ENCODE peak calls at places on chromosomes 7 and 10, in six cellular contexts. S, J, T, A, U and L are unnamed samples.

GRCh38 chr10:37488792-37489657 is 363.6 kb downstream of the ANKRD30A start:
- DNase-seq in U (no peak), A (peak; percentile 1), S (no peak), J (no peak), T (no peak), L (peak; percentile 12)

GRCh38 chr10:27153855-27154198 is 357 bp downstream of the YME1L1 start:
- DNase-seq in A (peak; percentile 16), J (peak; percentile 47), T (no peak), S (no peak), U (no peak), L (no peak)

GRCh38 chr10:129758591-129759021 is 205.5 kb downstream of the EBF3 start:
- DNase-seq in J (no peak), A (no peak), S (no peak), U (no peak), T (no peak), L (no peak)

GRCh38 chr7:81484266-81484665 is 285.6 kb downstream of the HGF start:
- DNase-seq in U (no peak), J (no peak), S (no peak), T (no peak), A (peak; percentile 4), L (no peak)

GRCh38 chr7:116782177-116782711 is 80.1 kb upstream of the CAPZA2 start:
- DNase-seq in T (no peak), S (no peak), J (no peak), A (no peak), U (no peak), L (no peak)

GRCh38 chr10:29840516-29841276 is 205.9 kb upstream of the SVIL start:
- DNase-seq in J (peak; percentile 39), S (no peak), U (no peak), A (no peak), T (no peak), L (no peak)

GRCh38 chr7:2452074-2452507 is 24.1 kb downstream of the GRIFIN start:
- DNase-seq in S (no peak), T (no peak), U (peak; percentile 36), J (peak; percentile 66), A (peak; percentile 20), L (no peak)

GRCh38 chr7:26187380-26188290 is 12.9 kb downstream of the HNRNPA2B1 start:
- DNase-seq in A (no peak), J (no peak), U (no peak), S (no peak), T (no peak), L (no peak)

GRCh38 chr7:2313450-2314208 is 612 bp downstream of the SNX8 start:
- DNase-seq in T (no peak), J (no peak), A (no peak), S (no peak), U (no peak), L (no peak)

GRCh38 chr7:107777702-107778101 is 25.3 kb downstream of the SLC26A3 start:
- DNase-seq in J (no peak), S (no peak), A (no peak), U (no peak), T (no peak), L (no peak)
- TF ChIP-seq CTCF in J (no peak), S (no peak), A (no peak), U (no peak), T (no peak), L (no peak)

GRCh38 chr7:150361807-150362621 is 6.6 kb upstream of the REPIN1 start:
- DNase-seq in U (peak; percentile 7), J (no peak), A (no peak), T (no peak), S (no peak), L (no peak)
- TF ChIP-seq SIN3A in U (no peak), J (no peak), A (no peak), T (no peak), S (no peak), L (no peak)

GRCh38 chr10:70053896-70054641 is 1.4 kb downstream of the MACROH2A2 start:
- DNase-seq in U (no peak), S (no peak), J (peak; percentile 81), T (peak; percentile 15), A (peak; percentile 20), L (no peak)

GRCh38 chr10:70053212-70053895 is 708 bp downstream of the MACROH2A2 start:
- DNase-seq in J (peak; percentile 80), A (no peak), S (no peak), T (no peak), U (no peak), L (no peak)

GRCh38 chr10:70054902-70055301 is 2.3 kb downstream of the MACROH2A2 start:
- DNase-seq in S (no peak), U (no peak), J (no peak), A (no peak), T (no peak), L (no peak)

GRCh38 chr10:70051878-70052277 is 768 bp upstream of the MACROH2A2 start:
- DNase-seq in T (no peak), A (no peak), U (no peak), S (no peak), J (no peak), L (no peak)

DNA sequence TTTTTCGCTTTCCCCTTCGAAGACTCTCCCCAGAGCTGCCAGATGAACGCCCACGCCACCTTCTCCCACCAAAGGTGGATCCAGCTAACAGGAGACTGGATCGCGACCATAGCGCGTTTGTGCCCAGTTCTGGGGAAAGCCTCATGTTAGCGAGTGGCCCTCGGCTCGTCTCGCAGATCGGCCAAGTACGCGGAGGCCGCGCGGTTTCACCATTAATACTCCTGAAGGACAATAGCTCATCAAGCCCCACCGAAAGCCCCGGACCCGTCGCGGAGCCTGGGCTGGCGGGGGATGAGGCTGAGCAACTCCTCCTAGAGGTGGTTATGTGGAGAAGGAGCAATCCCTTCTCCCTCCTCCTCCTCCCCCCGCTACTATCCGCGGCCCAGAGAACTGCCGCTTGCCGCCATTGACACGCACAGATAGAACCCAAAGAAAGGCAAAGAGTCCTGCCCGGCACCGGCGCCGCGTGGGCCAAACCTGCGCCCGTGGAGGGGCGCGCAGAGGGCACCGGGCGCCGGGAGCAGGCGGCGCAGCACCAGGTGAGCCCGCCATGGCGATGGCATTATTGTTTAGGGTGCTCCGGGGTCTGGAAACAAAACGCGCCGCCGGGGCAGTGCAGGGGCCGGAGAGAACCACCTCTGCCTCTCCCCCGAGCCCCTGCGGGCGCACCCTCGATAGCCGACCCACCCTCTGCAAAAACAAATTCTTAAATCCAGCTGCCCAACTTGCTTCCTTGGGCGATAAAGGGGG is at the start of gene MACROH2A2:
- DNase-seq in S (no peak), J (peak; percentile 89), A (peak; percentile 63), U (no peak), T (peak; percentile 47), L (no peak)
- TF ChIP-seq REST in S (no peak), J (no peak), A (no peak), U (no peak), T (no peak), L (no peak)

GRCh38 chr7:98617960-98618418 is 904 bp downstream of the NPTX2 start:
- DNase-seq in A (no peak), U (no peak), S (no peak), J (peak; percentile 73), T (no peak), L (no peak)
- TF ChIP-seq CTCF in A (no peak), U (no peak), S (no peak), J (no peak), T (no peak), L (no peak)

GRCh38 chr10:22137542-22137941 is 80.3 kb downstream of the EBLN1 start:
- DNase-seq in S (no peak), U (no peak), T (no peak), A (no peak), J (no peak), L (no peak)

GRCh38 chr10:22135591-22135990 is 82.2 kb downstream of the EBLN1 start:
- DNase-seq in J (no peak), T (no peak), U (no peak), A (no peak), S (no peak), L (no peak)

DNA sequence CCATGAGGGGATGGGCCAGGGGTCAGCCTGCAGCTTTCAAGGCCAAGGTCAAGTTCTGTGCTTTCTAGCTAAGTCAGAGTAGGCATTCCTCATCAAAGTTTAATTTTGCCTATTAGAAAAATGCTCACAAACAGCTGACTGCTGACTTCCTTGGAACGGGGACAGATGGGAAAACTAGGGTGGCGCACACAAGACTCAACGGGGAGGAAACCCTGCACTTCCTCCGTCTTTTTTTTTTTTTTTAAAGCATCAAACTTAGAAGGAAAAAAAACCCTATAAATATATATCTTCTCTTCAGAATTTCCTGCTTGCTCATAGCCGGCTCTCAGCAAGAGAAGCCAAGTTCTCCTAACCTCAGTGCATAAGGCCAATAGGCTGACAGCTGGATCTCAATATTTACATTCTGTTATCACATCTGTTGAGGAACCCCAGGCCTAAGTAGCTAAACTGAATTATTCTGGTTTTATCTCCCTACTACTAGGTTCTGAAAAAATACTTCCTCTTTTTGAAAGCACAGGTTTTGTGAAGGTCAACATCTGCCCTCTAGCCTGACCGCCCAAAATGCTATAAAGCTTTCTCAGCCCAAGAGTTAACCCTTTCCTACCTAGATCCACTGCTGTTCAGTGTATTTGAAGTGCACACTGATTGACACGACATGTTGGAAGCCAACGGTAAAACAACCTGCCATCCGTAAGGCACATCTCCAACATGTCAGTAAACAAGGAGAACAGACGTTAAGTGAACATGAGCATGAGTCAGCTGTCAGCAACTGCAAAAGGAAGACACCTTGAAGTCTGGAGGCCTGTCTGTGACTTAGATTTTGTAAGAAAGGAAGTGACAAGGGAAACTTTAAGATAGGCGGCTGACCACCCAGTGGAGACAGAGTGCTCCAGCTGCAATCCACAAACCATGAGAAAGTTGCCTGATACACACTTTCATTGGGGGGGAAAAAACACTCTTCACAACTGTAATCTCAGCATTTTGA is 83.9 kb downstream of the EBLN1 start:
- DNase-seq in A (no peak), J (peak; percentile 77), T (no peak), S (no peak), U (peak; percentile 36), L (no peak)
- TF ChIP-seq SIN3A in A (no peak), J (no peak), T (no peak), S (no peak), U (no peak), L (no peak)

GRCh38 chr7:121012170-121012874 is 23.8 kb downstream of the CPED1 start:
- DNase-seq in A (no peak), U (no peak), T (no peak), J (no peak), S (no peak), L (no peak)
- TF ChIP-seq REST in A (no peak), U (no peak), T (no peak), J (no peak), S (no peak), L (no peak)

DNA sequence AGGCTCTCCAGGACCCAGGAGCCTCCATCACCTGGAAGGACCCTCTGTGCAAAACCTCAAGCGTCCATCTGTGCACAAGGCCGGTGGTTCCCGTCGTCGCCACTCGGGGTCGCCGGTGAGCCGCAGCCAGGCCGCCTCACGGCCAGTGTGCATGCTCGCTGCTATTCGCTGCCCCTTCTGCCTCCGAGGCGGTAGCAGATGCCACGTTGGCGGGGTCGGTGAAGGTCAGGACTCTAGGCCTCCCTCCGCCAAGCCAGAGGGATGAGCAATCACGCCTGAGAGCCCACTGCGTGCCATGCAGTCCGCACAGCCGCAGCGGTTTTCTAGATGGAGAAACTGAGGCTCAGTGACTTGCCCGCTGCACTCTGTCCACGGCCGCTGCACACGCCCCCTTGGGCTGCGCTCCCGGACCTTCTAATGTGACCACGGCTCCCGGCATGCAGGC is 5.7 kb downstream of the UPK3B start:
- DNase-seq in U (peak; percentile 91), S (no peak), T (no peak), J (peak; percentile 85), A (peak; percentile 47), L (no peak)
- TF ChIP-seq CTCF in U (peak; percentile 97), S (peak; percentile 92), T (no peak), J (peak; percentile 59), A (peak; percentile 99), L (no peak)

GRCh38 chr7:137755438-137755837 is 91.3 kb downstream of the DGKI start:
- DNase-seq in A (no peak), T (no peak), J (no peak), U (no peak), S (no peak), L (no peak)
- TF ChIP-seq SIN3A in A (no peak), T (no peak), J (no peak), U (no peak), S (no peak), L (no peak)

GRCh38 chr10:11867497-11867896 is 44.3 kb downstream of the PROSER2 start:
- DNase-seq in T (no peak), A (no peak), U (no peak), S (no peak), J (no peak), L (no peak)
- TF ChIP-seq REST in T (no peak), A (no peak), U (no peak), S (no peak), J (no peak), L (no peak)